ENCODE peak calls at places on chromosomes 4 and X, in four cellular contexts. G, P, U and N are unnamed samples.

GRCh38 chr4:98653890-98654867 is 4.2 kb downstream of the TSPAN5 start:
- DNase-seq in U (no peak), P (peak), G (no peak), N (peak)

GRCh38 chr4:60737858-60738257 is 462.3 kb upstream of the ADGRL3 start:
- DNase-seq in P (no peak), G (no peak), U (no peak), N (no peak)

GRCh38 chr4:38695844-38696243 is 31.8 kb downstream of the KLF3 start:
- DNase-seq in P (no peak), U (no peak), G (no peak), N (no peak)

GRCh38 chr4:124433500-124433899 is 279.0 kb downstream of the ANKRD50 start:
- DNase-seq in P (peak), G (no peak), U (no peak), N (no peak)

GRCh38 chr4:162164881-162165528 is 1.2 kb upstream of the FSTL5 start:
- DNase-seq in U (no peak), G (no peak), P (no peak), N (no peak)

GRCh38 chr4:147103403-147103946 is 157.8 kb upstream of the TTC29 start:
- DNase-seq in P (peak), G (no peak), U (peak), N (no peak)

GRCh38 chr4:56250801-56251200 is 136.5 kb downstream of the AASDH start:
- DNase-seq in U (no peak), G (no peak), P (no peak), N (no peak)

GRCh38 chr4:134154097-134154496 is 47.5 kb downstream of the PABPC4L start:
- DNase-seq in G (no peak), U (no peak), P (no peak), N (no peak)

GRCh38 chrX:137567474-137568232 is 1.7 kb downstream of the ZIC3 start:
- DNase-seq in G (peak), U (no peak), P (peak), N (no peak)

GRCh38 chrX:137563681-137564651 is 2.0 kb upstream of the ZIC3 start:
- DNase-seq in P (no peak), U (no peak), G (peak), N (no peak)

GRCh38 chrX:137566746-137567473 is 983 bp downstream of the ZIC3 start:
- DNase-seq in U (no peak), P (peak), G (no peak), N (no peak)

GRCh38 chrX:137565921-137566745 is at the start of gene ZIC3:
- DNase-seq in P (peak), U (peak), G (peak), N (no peak)

GRCh38 chrX:137565318-137565904 is 516 bp upstream of the ZIC3 start:
- DNase-seq in P (no peak), G (peak), U (no peak), N (no peak)
- TF ChIP-seq EZH2 in P (no peak), G (no peak), U (peak), N (no peak)

DNA sequence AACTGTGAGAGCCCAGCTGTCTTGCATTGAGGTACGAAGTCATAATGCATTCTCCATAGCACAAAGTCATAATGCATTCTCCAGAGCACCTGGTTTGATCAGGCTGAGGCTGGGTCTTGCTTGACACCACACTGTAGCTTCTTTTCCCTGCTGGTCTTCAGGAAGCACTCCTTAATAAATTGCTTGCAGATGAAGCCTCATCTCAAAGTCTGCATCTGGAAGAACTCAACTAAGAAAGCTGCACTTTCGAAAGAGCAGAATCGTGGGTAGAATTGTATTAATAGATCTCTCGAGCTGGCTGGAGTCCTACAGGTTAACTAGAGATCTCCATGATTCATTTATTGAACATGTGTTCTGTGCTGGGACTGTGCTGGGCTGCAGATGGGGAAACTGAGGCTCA is 152.6 kb downstream of the STK32B start:
- DNase-seq in U (no peak), G (no peak), P (peak), N (no peak)
- H3K4me3 ChIP-seq in U (no peak), G (no peak), P (no peak), N (no peak)

DNA sequence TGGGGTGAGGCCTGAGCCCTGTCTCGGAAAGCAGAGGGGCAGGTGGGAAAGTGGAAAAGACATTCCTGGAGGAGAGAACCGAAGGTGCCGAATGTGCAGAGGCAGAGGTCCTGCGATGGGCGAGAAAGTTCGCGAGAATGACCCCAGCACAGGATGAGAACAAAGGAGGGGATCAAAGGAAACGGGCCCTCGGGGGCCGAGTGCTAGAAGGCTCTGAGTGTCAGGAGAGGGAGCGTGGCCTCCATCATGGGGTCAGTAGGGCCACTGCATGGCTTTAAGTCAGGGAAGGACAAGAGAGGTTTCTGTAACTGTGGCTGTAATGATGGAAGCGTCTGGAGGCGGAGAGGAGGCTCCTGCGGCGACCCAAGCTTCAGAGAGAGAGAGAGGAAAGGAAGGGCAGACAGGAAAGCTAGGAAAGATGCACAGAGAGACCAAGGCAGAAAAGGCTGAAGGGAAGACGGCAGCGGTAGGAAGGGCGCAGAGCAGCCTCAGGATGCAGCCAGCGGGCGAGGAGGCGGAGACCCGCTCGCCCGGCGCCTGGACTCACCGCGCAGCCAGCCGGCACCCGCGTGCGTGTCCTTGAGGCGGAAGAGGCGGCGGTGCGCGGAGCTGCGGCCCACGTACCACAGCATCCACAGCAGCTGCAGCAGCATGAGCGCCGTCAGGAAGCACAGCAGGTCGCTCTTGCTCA is 669 bp downstream of the OTOP1 start:
- DNase-seq in P (peak), U (no peak), G (peak), N (no peak)
- TF ChIP-seq EZH2 in P (no peak), U (no peak), G (peak), N (peak)

DNA sequence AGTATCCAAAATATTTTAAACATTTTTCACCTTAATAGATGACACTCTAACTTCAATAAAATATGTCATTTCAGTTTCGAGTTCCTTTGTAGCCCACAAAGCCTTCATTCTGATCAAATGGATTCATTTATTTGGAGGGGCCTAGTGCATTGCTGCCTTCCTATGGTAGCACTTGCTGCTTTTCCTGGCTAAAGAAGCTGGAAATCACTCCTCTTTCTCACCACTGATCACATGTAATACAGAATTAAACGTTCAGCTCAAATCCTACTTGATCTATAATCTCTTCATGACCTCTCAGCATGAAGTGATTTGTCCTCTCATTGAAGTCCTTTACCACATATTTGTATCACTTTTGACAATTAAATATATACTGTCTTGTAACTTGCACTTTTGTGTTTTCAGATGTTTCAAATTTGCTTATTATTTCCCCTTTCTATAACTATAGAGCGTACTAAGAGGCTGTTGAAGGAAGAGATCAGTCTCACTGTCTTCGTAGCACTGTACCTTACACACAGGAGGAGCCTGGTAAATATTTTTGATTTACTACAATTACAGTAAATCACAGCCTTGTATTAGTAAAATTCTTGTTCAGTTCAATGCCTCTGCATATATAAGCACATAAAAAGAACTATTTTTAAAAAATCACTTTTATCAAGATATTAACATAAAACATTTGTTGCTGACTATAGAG is 555 bp downstream of the CFI start:
- DNase-seq in G (no peak), P (no peak), U (no peak), N (no peak)
- H3K4me3 ChIP-seq in G (no peak), P (no peak), U (peak), N (no peak)

GRCh38 chr4:8594097-8595038 is 1.8 kb downstream of the CPZ start:
- DNase-seq in G (peak), P (peak), U (peak), N (no peak)

GRCh38 chr4:8593268-8594096 is 917 bp downstream of the CPZ start:
- DNase-seq in P (peak), G (peak), U (no peak), N (no peak)

GRCh38 chr4:8591114-8591513 is 1.5 kb upstream of the CPZ start:
- DNase-seq in P (no peak), G (no peak), U (no peak), N (no peak)

GRCh38 chr4:8591626-8592365 is 769 bp upstream of the CPZ start:
- DNase-seq in P (no peak), G (peak), U (no peak), N (no peak)

DNA sequence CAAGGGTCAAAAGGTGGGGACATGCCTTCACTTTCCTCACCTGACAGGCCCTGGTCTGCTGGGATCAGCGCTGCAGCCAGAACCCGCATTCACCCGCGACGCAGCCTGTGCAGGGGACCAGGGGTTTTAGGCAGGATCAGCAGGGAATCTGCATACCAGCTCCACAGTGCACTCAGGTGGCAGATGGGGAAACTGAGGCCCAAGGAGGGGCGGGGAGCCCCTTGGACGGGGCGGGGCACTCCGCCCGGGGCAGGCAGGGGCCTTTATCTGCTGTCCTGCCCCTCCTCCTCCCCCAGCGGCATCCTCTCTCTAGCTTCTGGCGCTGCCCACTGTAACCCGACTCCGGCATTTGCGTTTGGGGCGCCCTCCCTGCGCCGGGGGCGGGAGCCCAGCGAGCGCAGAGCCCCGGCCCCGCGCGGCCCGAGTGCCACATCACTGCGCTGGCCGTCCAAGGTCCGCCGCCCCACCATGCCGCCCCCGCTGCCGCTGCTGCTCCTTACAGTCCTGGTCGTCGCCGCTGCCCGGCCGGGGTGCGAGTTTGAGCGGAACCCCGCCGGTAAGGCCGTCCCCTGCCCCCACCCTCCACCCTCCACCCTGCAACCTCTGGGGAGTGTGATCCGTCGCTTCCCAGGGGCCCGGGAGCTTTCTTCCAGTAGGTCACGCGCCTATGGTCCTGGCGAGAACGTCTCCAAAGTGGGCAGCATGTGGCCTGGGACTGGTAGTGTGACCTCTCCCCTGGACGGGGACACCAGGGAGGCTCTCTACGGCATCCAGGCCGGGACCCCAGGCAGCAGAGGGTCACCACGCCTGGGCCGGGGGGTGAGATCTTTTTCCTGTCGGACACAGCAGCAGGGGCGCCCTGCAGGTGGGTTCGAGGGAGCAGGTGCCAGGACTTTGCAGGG is at the start of gene CPZ:
- DNase-seq in U (peak), P (peak), G (peak), N (no peak)
- TF ChIP-seq EZH2 in U (no peak), P (no peak), G (no peak), N (peak)

DNA sequence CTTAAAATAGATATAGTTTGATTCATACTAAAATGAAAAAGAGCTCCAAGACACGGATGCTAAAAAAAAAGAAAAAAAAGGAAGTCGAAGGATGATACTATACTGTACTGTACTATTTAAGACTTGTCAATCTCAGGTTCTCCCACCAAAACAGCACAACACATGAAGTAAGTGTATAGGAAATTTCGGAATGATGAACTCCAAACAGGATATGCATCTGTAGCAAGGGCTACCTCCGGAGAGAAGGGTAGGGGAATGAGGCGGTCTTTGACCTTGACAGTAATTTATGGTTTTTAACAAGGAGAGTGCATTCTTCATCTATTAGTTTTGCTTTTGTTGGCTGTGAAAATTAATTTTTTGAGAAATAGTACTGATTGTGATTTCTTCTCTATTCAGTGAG is 541 bp upstream of the FIP1L1 start:
- DNase-seq in G (peak), P (peak), U (no peak), N (no peak)
- H3K4me3 ChIP-seq in G (peak), P (peak), U (peak), N (peak)